ENCODE peak calls at places on chromosomes 4 and X, in seven cellular contexts. Q, T, B, A, W, X and E are unnamed samples.

GRCh38 chrX:2318371-2318770 is 182.4 kb downstream of the DHRSX start:
- DNase-seq in Q (no peak), T (no peak), B (no peak), A (no peak), W (no peak), X (no peak), E (peak)

GRCh38 chrX:27918799-27919198 is 62.5 kb downstream of the DCAF8L1 start:
- DNase-seq in Q (no peak), T (peak), B (peak), A (peak), W (no peak), X (no peak), E (no peak)

GRCh38 chr4:73383452-73383851 is 20.6 kb upstream of the ALB start:
- DNase-seq in Q (no peak), T (no peak), B (no peak), A (no peak), W (no peak), X (no peak), E (no peak)

GRCh38 chr4:1490906-1491629 is 84.8 kb upstream of the NKX1-1 start:
- DNase-seq in Q (no peak), T (no peak), B (no peak), A (no peak), W (no peak), X (peak), E (no peak)

GRCh38 chr4:93203708-93204107 is 624.8 kb upstream of the ATOH1 start:
- DNase-seq in Q (peak), T (peak), B (no peak), A (peak), W (no peak), X (no peak), E (no peak)

GRCh38 chr4:104728380-104729122 is 233.9 kb upstream of the CXXC4 start:
- DNase-seq in Q (peak), T (peak), B (no peak), A (no peak), W (no peak), X (no peak), E (no peak)

GRCh38 chr4:82489987-82490386 is 59.6 kb downstream of the ENOPH1 start:
- DNase-seq in Q (no peak), T (no peak), B (no peak), A (no peak), W (no peak), X (no peak), E (no peak)

GRCh38 chr4:121370729-121371325 is 10.0 kb downstream of the QRFPR start:
- DNase-seq in Q (peak), T (peak), B (peak), A (peak), W (no peak), X (peak), E (peak)

GRCh38 chr4:2637956-2638552 is 101.6 kb downstream of the FAM193A start:
- DNase-seq in Q (no peak), T (no peak), B (no peak), A (no peak), W (no peak), X (no peak), E (no peak)

GRCh38 chrX:57595381-57595811 is 3.6 kb downstream of the ZXDB start:
- DNase-seq in Q (no peak), T (peak), B (no peak), A (peak), W (no peak), X (no peak), E (no peak)

GRCh38 chr4:28482580-28482979 is 1621.9 kb downstream of the STIM2 start:
- DNase-seq in Q (no peak), T (no peak), B (no peak), A (peak), W (no peak), X (no peak), E (no peak)

GRCh38 chrX:11944486-11944885 is 186.4 kb downstream of the MSL3 start:
- DNase-seq in Q (no peak), T (peak), B (peak), A (peak), W (no peak), X (peak), E (peak)

GRCh38 chr4:74166135-74166534 is 8.2 kb downstream of the MTHFD2L start:
- DNase-seq in Q (no peak), T (no peak), B (no peak), A (no peak), W (no peak), X (no peak), E (no peak)

GRCh38 chrX:65811558-65812228 is 144.2 kb downstream of the MSN start:
- DNase-seq in Q (no peak), T (no peak), B (no peak), A (no peak), W (no peak), X (no peak), E (no peak)

GRCh38 chr4:7414046-7414445 is 20.7 kb downstream of the PSAPL1 start:
- DNase-seq in Q (no peak), T (no peak), B (no peak), A (no peak), W (peak), X (peak), E (no peak)

GRCh38 chr4:121824950-121825349 is 1.3 kb upstream of the CCNA2 start:
- DNase-seq in Q (no peak), T (no peak), B (no peak), A (no peak), W (no peak), X (no peak), E (no peak)

GRCh38 chrX:39167791-39168190 is 366.5 kb downstream of the MID1IP1 start:
- DNase-seq in Q (no peak), T (no peak), B (no peak), A (no peak), W (no peak), X (peak), E (peak)

GRCh38 chr4:110663206-110663605 is 40.3 kb upstream of the PITX2 start:
- DNase-seq in Q (no peak), T (no peak), B (no peak), A (no peak), W (no peak), X (no peak), E (no peak)

GRCh38 chr4:85092536-85092935 is 126.0 kb upstream of the WDFY3 start:
- DNase-seq in Q (no peak), T (no peak), B (no peak), A (no peak), W (no peak), X (no peak), E (no peak)

GRCh38 chr4:179634862-179635261 is 2192.6 kb upstream of the AGA start:
- DNase-seq in Q (no peak), T (no peak), B (no peak), A (no peak), W (no peak), X (no peak), E (no peak)

GRCh38 chr4:89572224-89572858 is 264.6 kb downstream of the SNCA start:
- DNase-seq in Q (no peak), T (peak), B (peak), A (peak), W (no peak), X (no peak), E (no peak)

GRCh38 chr4:100290585-100290984 is 100.3 kb upstream of the DDIT4L start:
- DNase-seq in Q (no peak), T (peak), B (no peak), A (no peak), W (no peak), X (no peak), E (no peak)

GRCh38 chr4:80259012-80259411 is 7.5 kb upstream of the FGF5 start:
- DNase-seq in Q (no peak), T (no peak), B (no peak), A (no peak), W (no peak), X (no peak), E (no peak)

GRCh38 chr4:183356931-183357675 is 34.9 kb upstream of the CLDN24 start:
- DNase-seq in Q (no peak), T (peak), B (no peak), A (no peak), W (no peak), X (no peak), E (no peak)

GRCh38 chrX:107673933-107674479 is 45.7 kb downstream of the PRPS1 start:
- DNase-seq in Q (no peak), T (peak), B (no peak), A (peak), W (peak), X (no peak), E (peak)

DNA sequence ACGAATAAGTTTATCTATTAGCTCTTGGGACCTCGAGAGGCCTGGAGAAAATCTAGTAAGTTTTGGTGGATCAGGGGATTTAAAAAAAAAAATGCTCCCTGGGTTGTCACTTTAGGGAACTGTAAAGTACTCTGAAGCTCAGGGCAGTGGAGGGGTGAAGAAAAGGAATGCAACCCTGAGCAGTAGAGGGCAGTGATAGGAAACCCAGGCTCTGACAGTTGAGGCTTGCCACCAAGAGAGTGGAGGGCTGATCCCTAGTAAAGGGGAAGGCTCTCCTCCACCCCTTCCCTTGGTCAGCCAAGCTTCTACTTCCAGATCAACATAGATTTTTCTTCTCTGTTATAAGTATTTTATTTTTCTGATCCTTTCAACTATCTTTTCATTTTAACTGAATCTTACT is 73.1 kb downstream of the FBXO8 start:
- DNase-seq in Q (no peak), T (no peak), B (no peak), A (peak), W (no peak), X (no peak), E (no peak)
- TF ChIP-seq CTCF in Q (no peak), T (no peak), B (no peak), A (peak), W (no peak), X (no peak), E (no peak)

DNA sequence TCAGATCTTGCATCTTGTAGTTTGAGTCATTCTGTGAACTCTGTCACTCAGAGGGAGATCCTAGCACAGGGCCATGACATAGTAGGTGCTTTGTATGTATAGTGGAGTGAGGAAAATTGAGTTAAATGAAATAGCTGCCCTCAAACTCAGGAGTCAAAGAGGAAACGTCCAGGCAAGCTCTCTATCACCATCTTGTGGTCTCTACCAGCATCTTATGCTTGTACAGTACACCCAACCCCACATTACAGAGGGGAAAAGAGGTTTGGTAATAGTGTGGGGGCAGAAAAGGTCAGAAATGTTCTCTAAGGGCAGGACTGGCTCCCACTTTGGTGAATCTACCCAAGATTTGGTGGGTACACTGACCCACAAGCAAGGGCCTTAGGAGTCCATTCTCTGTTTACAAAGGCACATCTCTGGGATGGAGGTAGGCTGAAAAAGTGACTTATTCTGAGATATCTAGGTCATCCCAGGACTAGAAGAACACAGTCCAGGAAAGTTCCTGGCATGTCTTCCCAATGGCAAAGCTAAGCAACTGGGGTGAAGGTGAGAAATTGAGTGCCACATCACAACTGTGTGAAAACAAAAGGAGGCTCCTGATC is 131.8 kb downstream of the OR13H1 start:
- DNase-seq in Q (peak), T (peak), B (peak), A (peak), W (no peak), X (peak), E (no peak)
- TF ChIP-seq CTCF in Q (peak), T (peak), B (peak), A (peak), W (no peak), X (peak), E (peak)

DNA sequence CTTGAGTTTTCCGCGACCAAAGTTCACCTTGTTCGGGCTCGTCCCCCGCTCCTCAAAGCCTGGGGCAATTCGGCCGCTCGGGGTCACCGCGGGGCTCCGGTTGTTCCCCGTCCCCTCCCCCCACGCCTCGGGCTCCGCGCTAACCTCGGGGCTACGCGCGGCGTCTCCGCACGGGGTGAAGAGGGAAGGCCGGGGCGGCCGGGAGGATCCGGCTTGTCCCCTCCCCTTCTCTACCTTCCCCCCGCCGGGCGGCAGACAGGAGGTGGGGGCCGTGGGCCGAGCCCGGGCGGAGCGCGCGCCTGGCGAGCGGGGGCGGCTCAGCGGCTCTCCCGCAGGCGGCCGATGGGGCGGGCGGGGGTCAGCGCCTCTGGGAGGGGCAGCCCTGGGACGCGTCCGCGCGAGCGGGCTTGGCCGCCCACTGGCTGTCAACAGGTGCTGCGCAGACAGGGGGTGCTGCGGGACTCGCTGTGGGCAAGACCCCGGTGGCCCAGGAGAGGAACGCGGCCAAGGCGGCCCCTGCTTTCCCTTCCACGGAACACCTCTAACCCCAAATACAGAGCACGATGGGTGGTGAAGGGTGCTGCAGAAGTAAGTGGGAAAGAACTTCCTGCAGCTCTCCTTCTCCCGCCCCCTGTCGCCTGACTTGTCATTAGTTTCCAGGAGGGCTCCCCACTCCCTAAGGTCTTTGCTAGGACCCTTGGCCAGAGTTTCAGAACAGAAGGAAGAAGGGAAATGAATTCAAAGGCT is at the start of gene PDGFC:
- DNase-seq in Q (peak), T (peak), B (peak), A (peak), W (peak), X (peak), E (peak)
- TF ChIP-seq CTCF in Q (peak), T (peak), B (peak), A (peak), W (no peak), X (peak), E (no peak)

GRCh38 chr4:63123441-63123840 is 1285.8 kb downstream of the TECRL start:
- DNase-seq in Q (peak), T (no peak), B (no peak), A (no peak), W (no peak), X (no peak), E (no peak)
- TF ChIP-seq CTCF in Q (no peak), T (no peak), B (no peak), A (no peak), W (no peak), X (no peak), E (no peak)

DNA sequence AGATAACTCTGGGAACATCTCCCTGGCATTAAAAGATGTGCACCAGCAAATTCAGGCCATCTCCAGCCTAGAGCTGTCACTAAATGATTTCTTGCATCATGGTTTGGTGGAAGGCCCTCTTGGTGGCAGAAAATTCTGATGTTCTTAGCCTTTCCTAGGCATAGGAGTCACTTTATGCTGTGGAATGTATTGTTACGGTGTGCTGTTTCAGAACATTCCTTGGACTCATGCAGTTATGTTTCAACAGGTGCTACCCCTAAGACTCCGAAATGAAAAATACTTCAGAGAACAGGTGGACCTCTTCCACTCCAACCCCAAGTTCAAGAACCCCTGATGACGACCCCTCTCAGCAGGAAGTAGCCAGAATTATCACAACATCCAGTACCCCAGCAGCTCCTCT is 20.3 kb upstream of the PAPSS1 start:
- DNase-seq in Q (no peak), T (peak), B (no peak), A (peak), W (no peak), X (no peak), E (no peak)
- TF ChIP-seq CTCF in Q (peak), T (peak), B (peak), A (peak), W (no peak), X (peak), E (no peak)

GRCh38 chrX:72128881-72129280 is 2.8 kb downstream of the RTL5 start:
- DNase-seq in Q (peak), T (no peak), B (peak), A (peak), W (peak), X (peak), E (peak)
- TF ChIP-seq CTCF in Q (no peak), T (no peak), B (peak), A (peak), W (no peak), X (peak), E (no peak)

DNA sequence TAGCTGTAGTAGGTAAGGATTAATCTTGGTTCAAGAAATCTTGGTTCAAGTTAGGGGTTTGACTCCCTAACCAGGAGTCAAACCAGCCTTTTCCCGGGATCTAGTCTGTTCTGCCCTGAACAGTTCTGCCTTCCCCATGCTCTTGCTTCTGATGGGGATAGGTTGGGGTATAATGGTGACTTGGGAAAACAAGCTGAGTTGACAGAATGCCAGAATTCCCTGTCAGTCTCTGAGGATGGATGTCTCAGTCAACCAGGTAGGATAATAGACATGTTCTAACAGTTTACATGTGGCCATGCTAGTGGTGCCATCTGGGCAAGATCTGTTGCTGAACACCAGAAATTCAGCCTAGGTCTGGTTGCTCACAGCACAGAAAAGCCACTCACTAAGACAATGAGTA is 51.4 kb downstream of the RAB40AL start:
- DNase-seq in Q (no peak), T (no peak), B (no peak), A (no peak), W (no peak), X (no peak), E (no peak)
- TF ChIP-seq CTCF in Q (no peak), T (no peak), B (no peak), A (no peak), W (no peak), X (no peak), E (no peak)

DNA sequence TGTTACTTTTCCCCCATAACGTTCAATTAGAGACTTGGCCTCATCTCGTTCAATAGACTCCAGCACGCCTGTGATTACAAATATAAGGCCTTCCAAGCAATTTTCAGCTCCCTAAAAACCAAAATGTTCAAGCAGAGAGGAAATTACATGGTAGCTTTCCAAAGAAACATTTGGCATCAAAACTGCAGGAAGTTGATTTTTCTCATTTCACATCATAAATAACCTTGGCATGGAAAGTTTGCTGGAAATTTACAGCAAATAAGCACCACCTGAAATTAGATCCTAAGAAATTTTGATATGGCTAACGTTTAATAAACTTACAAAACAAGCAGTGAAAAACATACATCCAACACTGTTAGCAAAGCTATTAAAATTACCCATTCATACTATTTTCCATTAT is 53.3 kb downstream of the RFC1 start:
- DNase-seq in Q (no peak), T (no peak), B (no peak), A (no peak), W (no peak), X (no peak), E (no peak)
- TF ChIP-seq CTCF in Q (no peak), T (no peak), B (no peak), A (no peak), W (no peak), X (no peak), E (no peak)

DNA sequence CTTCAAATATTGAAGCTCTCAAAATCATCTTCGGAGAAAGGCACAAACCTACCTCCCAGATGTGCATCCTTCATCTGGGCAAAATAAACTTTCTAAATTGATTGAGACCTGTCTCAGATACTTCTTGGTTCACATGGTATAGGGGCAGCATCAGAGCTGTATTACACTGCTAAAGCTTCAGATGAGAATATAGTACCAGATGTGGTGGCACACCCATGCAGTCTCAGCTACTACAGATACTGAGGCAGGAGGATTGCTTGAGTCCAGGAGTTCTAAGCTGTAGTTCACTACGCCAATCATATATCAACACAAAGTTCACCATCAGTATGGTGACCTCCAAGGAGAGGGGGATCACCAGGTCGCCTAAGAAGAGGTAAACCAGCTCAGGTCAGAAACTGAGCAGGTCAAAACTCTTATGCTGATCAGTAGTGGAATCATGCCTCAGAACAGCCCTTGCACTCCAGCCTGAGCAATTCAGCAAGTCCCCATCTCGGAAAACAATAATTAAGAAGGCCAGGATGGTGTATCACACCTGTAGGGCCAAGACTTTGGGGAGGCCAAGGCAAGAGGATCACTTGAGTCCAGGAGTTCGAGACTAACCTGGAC is 22.0 kb downstream of the ELF2 start:
- DNase-seq in Q (no peak), T (no peak), B (no peak), A (no peak), W (no peak), X (no peak), E (no peak)
- TF ChIP-seq CTCF in Q (no peak), T (no peak), B (no peak), A (no peak), W (no peak), X (no peak), E (no peak)